ENCODE peak calls at places on chromosome 11, in seven cellular contexts. F, V, A, L, C, Z and X are unnamed samples.

GRCh38 chr11:61880050-61880449 is 11.3 kb downstream of the FADS3 start:
- DNase-seq in F (no peak), V (no peak), A (no peak), L (no peak), C (no peak), Z (no peak), X (no peak)

GRCh38 chr11:93131709-93132108 is 66.1 kb downstream of the SLC36A4 start:
- DNase-seq in F (peak), V (peak), A (no peak), L (no peak), C (no peak), Z (no peak), X (no peak)

GRCh38 chr11:23236846-23237550 is 376.7 kb upstream of the CCDC179 start:
- DNase-seq in F (no peak), V (peak), A (no peak), L (peak), C (no peak), Z (no peak), X (no peak)

GRCh38 chr11:5575159-5575558 is 5.5 kb upstream of the OR52B6 start:
- DNase-seq in F (no peak), V (no peak), A (no peak), L (no peak), C (no peak), Z (no peak), X (no peak)

GRCh38 chr11:74100735-74101134 is 70.1 kb downstream of the C2CD3 start:
- DNase-seq in F (peak), V (no peak), A (no peak), L (no peak), C (no peak), Z (no peak), X (no peak)

GRCh38 chr11:117017456-117017855 is 80.8 kb downstream of the SIK3 start:
- DNase-seq in F (no peak), V (no peak), A (no peak), L (no peak), C (no peak), Z (no peak), X (no peak)

GRCh38 chr11:43992834-43993637 is 50.6 kb downstream of the C11orf96 start:
- DNase-seq in F (peak), V (peak), A (no peak), L (peak), C (no peak), Z (no peak), X (no peak)

GRCh38 chr11:110763249-110764011 is 51.2 kb upstream of the ARHGAP20 start:
- DNase-seq in F (no peak), V (peak), A (no peak), L (peak), C (no peak), Z (no peak), X (peak)